ENCODE peak calls at places on chromosomes 5 and 9, in eight cellular contexts. D is upper lobe of right lung; M is KG1; Q is H9; Z is NCI-H1436; W is DMS153; U is lower lobe of right lung; F is effector memory CD4-positive, alpha-beta T cell. B is an unnamed sample.

GRCh38 chr9:618478-618877 is 223.0 kb upstream of the DMRT1 start:
- DNase-seq in U (no peak), Q (no peak), F (no peak), M (no peak), W (no peak), D (no peak), Z (no peak), B (no peak)

GRCh38 chr9:114446036-114446435 is 58.3 kb upstream of the AKNA start:
- DNase-seq in Z (no peak), Q (no peak), D (no peak), F (no peak), W (no peak), M (no peak), U (no peak), B (no peak)

GRCh38 chr9:36023260-36024048 is 13.3 kb upstream of the RECK start:
- DNase-seq in D (peak; percentile 69), W (peak; percentile 18), M (no peak), F (peak; percentile 37), U (peak; percentile 59), Z (peak; percentile 44), Q (peak; percentile 79), B (peak; percentile 83)

GRCh38 chr9:87381746-87382145 is 115.9 kb upstream of the DAPK1 start:
- DNase-seq in M (no peak), U (no peak), D (no peak), Q (no peak), Z (no peak), F (no peak), W (no peak), B (no peak)

GRCh38 chr5:12557012-12557411 is 652.8 kb upstream of the CTNND2 start:
- DNase-seq in W (no peak), U (no peak), D (no peak), F (no peak), Z (no peak), Q (no peak), M (no peak), B (no peak)

GRCh38 chr5:85462957-85463356 is 1078.3 kb upstream of the EDIL3 start:
- DNase-seq in W (no peak), Q (no peak), D (no peak), U (no peak), Z (no peak), F (no peak), M (no peak), B (no peak)

GRCh38 chr5:172778223-172778814 is 7.3 kb upstream of the DUSP1 start:
- DNase-seq in Q (no peak), W (no peak), U (no peak), D (peak; percentile 35), F (no peak), M (no peak), Z (no peak), B (peak; percentile 70)

GRCh38 chr5:6818594-6819512 is 105.6 kb downstream of the TENT4A start:
- DNase-seq in Q (no peak), Z (no peak), D (no peak), U (no peak), M (no peak), F (no peak), W (no peak), B (peak; percentile 43)

GRCh38 chr5:761854-762685 is 22.5 kb downstream of the ZDHHC11B start:
- DNase-seq in M (no peak), U (peak; percentile 93), Q (peak; percentile 32), D (peak; percentile 92), W (no peak), Z (no peak), F (no peak), B (no peak)

GRCh38 chr5:173429489-173430150 is 101.4 kb upstream of the STC2 start:
- DNase-seq in F (no peak), U (no peak), Z (no peak), Q (no peak), M (no peak), W (no peak), D (no peak), B (no peak)

GRCh38 chr5:145965804-145966203 is 29.4 kb downstream of the SH3RF2 start:
- DNase-seq in M (no peak), Q (no peak), U (no peak), D (no peak), F (no peak), Z (peak; percentile 15), W (no peak), B (no peak)

GRCh38 chr9:136092353-136092650 is 2.8 kb downstream of the NACC2 start:
- DNase-seq in Z (no peak), F (no peak), Q (no peak), W (no peak), M (no peak), U (no peak), D (no peak), B (no peak)

GRCh38 chr9:132637351-132637750 is 32.4 kb downstream of the DDX31 start:
- DNase-seq in W (peak; percentile 81), Q (no peak), F (no peak), D (no peak), M (no peak), Z (peak; percentile 72), U (no peak), B (no peak)

GRCh38 chr9:138096192-138096845 is 218.7 kb downstream of the CACNA1B start:
- DNase-seq in U (peak; percentile 18), W (no peak), M (no peak), D (peak; percentile 26), Z (no peak), Q (peak; percentile 12), F (no peak), B (no peak)

GRCh38 chr9:129558063-129558550 is 62.8 kb downstream of the C9orf50 start:
- DNase-seq in Z (no peak), W (no peak), U (no peak), F (no peak), M (no peak), Q (no peak), D (no peak), B (no peak)

GRCh38 chr5:150208187-150209015 is 18.5 kb downstream of the SLC6A7 start:
- DNase-seq in M (no peak), F (no peak), W (no peak), U (no peak), Z (no peak), Q (no peak), D (no peak), B (peak; percentile 19)

GRCh38 chr5:154966081-154966841 is 25.4 kb downstream of the MRPL22 start:
- DNase-seq in M (no peak), Q (no peak), U (no peak), Z (no peak), F (no peak), D (no peak), W (no peak), B (no peak)

GRCh38 chr9:35829764-35830096 is 702 bp downstream of the TMEM8B start:
- DNase-seq in W (no peak), U (no peak), M (no peak), Q (no peak), F (no peak), D (no peak), Z (no peak), B (no peak)